ENCODE peak calls at places on chromosomes 12 and 14, in seven cellular contexts. D is Right ventricle myocardium inferior; E is CD4-positive, alpha-beta memory T cell; Y is Kasumi-1; U is brain microvascular endothelial cell; I is memory B cell; W is glomerular endothelial cell. V is an unnamed sample.

GRCh38 chr14:97977711-97978261 is 1180.6 kb downstream of the VRK1 start:
- DNase-seq in D (peak; percentile 88), E (peak; percentile 82), Y (no peak), U (no peak), I (no peak), W (no peak), V (no peak)

GRCh38 chr14:69153848-69154208 is 909 bp upstream of the DCAF5 start:
- DNase-seq in D (peak; percentile 73), E (no peak), Y (peak; percentile 25), U (no peak), I (peak; percentile 17), W (no peak), V (no peak)

GRCh38 chr12:6817056-6817455 is 4.6 kb upstream of the GPR162 start:
- DNase-seq in D (no peak), E (no peak), Y (no peak), U (no peak), I (no peak), W (no peak), V (no peak)

GRCh38 chr12:9509464-9510166 is 98.1 kb downstream of the KLRB1 start:
- DNase-seq in D (no peak), E (no peak), Y (no peak), U (peak; percentile 8), I (no peak), W (no peak), V (no peak)

GRCh38 chr14:54447231-54447692 is 6.1 kb upstream of the CNIH1 start:
- DNase-seq in D (no peak), E (no peak), Y (peak; percentile 32), U (no peak), I (no peak), W (no peak), V (no peak)

GRCh38 chr12:109016016-109016415 is 4.9 kb downstream of the SVOP start:
- DNase-seq in D (no peak), E (no peak), Y (no peak), U (no peak), I (no peak), W (no peak), V (no peak)

GRCh38 chr12:52258335-52258901 is 16.0 kb upstream of the KRT86 start:
- DNase-seq in D (no peak), E (no peak), Y (no peak), U (no peak), I (no peak), W (no peak), V (no peak)

GRCh38 chr12:123388948-123389559 is 5.1 kb downstream of the KMT5A start:
- DNase-seq in D (no peak), E (no peak), Y (no peak), U (no peak), I (no peak), W (no peak), V (no peak)

GRCh38 chr12:91978143-91978542 is 167.5 kb downstream of the BTG1 start:
- DNase-seq in D (no peak), E (peak; percentile 77), Y (no peak), U (no peak), I (no peak), W (no peak), V (no peak)

GRCh38 chr12:49637401-49637800 is 14.0 kb downstream of the PRPF40B start:
- DNase-seq in D (no peak), E (no peak), Y (no peak), U (no peak), I (no peak), W (no peak), V (no peak)

GRCh38 chr12:119729871-119730270 is 61.9 kb downstream of the PRKAB1 start:
- DNase-seq in D (no peak), E (no peak), Y (no peak), U (no peak), I (no peak), W (no peak), V (no peak)

GRCh38 chr14:64654072-64654899 is 49.9 kb upstream of the PLEKHG3 start:
- DNase-seq in D (no peak), E (no peak), Y (peak; percentile 94), U (peak; percentile 86), I (no peak), W (no peak), V (peak; percentile 79)

V was measured in GM04504.